ENCODE peak calls at places on chromosomes 16 and 17, in five cellular contexts. M is endothelial cell of umbilical vein, R is HCT116, H is spleen, J is stomach. L is an unnamed sample. For H3K4me1, the result is how much of the 10 kb centered on the place peaks cover.

GRCh38 chr16:85602831-85603755 is 10.0 kb upstream of the GSE1 start:
- DNase-seq in M (no peak), R (no peak), H (no peak), J (peak), L (no peak)

GRCh38 chr17:336110-337021 is 16.2 kb downstream of the RPH3AL start:
- DNase-seq in M (peak), R (no peak), H (peak), J (peak), L (peak)

GRCh38 chr17:80125656-80126448 is 21.1 kb downstream of the EIF4A3 start:
- DNase-seq in M (no peak), R (no peak), H (no peak), J (peak), L (no peak)

GRCh38 chr16:87956771-87957279 is 5.6 kb downstream of the BANP start:
- DNase-seq in M (peak), R (no peak), H (no peak), J (no peak), L (no peak)

GRCh38 chr16:29699324-29700219 is 20.6 kb downstream of the QPRT start:
- DNase-seq in M (no peak), R (no peak), H (peak), J (no peak), L (no peak)

GRCh38 chr17:31136319-31136718 is 41.5 kb downstream of the NF1 start:
- DNase-seq in M (no peak), R (no peak), H (no peak), J (no peak), L (no peak)

GRCh38 chr16:82761236-82761635 is 134.5 kb downstream of the CDH13 start:
- DNase-seq in M (peak), R (no peak), H (no peak), J (peak), L (peak)

GRCh38 chr17:41524261-41524660 is 3.8 kb downstream of the KRT19 start:
- DNase-seq in M (no peak), R (no peak), H (no peak), J (no peak), L (no peak)

GRCh38 chr17:29400818-29401217 is 10.7 kb downstream of the TAOK1 start:
- DNase-seq in M (no peak), R (no peak), H (no peak), J (no peak), L (no peak)

GRCh38 chr16:17342031-17342430 is 128.7 kb downstream of the XYLT1 start:
- DNase-seq in M (no peak), R (no peak), H (no peak), J (no peak), L (no peak)

GRCh38 chr17:51238253-51238887 is 21.5 kb downstream of the MBTD1 start:
- DNase-seq in M (peak), R (no peak), H (no peak), J (no peak), L (no peak)

GRCh38 chr16:78501744-78502143 is 402.3 kb downstream of the WWOX start:
- DNase-seq in M (no peak), R (no peak), H (no peak), J (no peak), L (no peak)

GRCh38 chr16:78500659-78501226 is 401.3 kb downstream of the WWOX start:
- DNase-seq in M (no peak), R (no peak), H (no peak), J (no peak), L (no peak)

GRCh38 chr16:78504391-78504945 is 405.0 kb downstream of the WWOX start:
- DNase-seq in M (no peak), R (no peak), H (no peak), J (peak), L (peak)

GRCh38 chr16:78505544-78506371 is 406.3 kb downstream of the WWOX start:
- DNase-seq in M (no peak), R (no peak), H (no peak), J (peak), L (peak)

DNA sequence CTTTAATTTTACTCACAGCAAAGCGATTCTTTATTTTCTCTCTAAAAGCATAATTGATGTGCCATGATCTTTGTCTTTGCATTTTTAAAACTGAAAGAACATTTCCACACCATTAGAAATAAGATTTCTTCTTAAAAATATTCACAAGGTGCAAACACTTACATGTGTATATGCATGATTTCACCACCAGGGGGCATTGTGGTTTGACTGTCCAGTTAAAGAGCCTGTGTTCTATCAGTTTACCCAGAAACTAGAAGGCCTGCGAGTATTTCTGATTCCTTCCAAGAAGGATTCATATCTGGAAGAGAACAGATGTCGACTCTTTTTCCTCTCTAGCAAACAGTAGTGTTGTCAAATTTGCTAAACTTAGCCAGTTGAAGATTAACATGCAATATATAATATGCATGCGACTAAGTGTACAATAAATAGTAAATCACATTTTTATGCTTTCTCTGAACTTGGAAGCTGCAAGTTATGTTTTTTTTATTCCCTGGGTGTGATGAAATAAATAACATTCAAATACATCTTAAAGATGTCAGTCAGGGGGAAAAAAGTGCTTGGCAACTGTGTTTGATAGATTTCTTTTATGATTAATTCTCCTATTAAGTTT is 404.2 kb downstream of the WWOX start:
- DNase-seq in M (peak), R (peak), H (no peak), J (peak), L (peak)
- H3K4me1 ChIP-seq in M (under half), R (under half), H (under half), J (under half), L (under half)

DNA sequence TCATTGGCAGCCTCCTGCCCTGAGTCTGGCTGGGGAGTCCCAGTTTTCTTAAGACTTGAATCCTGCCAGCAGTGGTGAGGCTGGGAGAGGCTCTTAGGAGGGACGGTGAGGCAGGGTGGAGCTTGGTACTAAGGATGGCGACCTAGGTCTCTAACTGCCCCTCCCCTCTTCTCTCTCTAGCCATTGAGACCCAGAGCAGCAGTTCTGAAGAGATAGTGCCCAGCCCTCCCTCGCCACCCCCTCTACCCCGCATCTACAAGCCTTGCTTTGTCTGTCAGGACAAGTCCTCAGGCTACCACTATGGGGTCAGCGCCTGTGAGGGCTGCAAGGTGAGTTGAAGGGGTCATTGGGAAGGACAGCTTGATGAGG is 16.4 kb downstream of the GJD3 start:
- DNase-seq in M (no peak), R (no peak), H (peak), J (no peak), L (no peak)
- TF ChIP-seq POLR2AphosphoS5 in M (no peak), R (no peak), H (no peak), J (no peak), L (no peak)

GRCh38 chr17:6455321-6455705 is 11.1 kb downstream of the PIMREG start:
- DNase-seq in M (no peak), R (no peak), H (peak), J (peak), L (peak)
- H3K4me3 ChIP-seq in M (no peak), R (no peak), H (peak), J (peak), L (peak)

DNA sequence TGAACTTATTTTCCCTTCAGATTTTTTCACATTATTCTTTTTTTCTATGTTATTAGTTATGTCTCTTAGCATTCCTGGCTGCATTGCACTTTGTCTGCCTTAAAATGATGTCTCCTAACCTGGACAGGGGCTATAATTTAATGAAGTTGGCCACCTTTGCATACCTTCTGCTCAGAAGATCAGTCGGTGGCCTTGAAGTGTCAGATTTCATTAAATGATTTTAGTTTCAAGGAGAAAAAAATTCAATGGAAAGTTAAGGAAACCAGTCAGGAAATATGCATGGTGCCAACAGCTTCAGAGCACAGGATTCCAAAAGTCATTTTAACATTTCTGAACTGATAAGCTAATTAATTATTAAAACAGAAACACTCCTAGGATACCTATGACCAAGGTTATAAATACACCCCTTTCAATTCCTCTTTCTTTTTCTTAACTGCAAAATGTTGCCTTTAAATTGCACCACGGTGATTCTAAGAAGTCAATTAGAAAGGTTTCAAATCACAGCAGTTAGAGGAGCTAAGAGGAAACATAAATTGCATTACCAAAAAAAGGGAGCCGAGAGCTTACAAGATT is 533.4 kb downstream of the KCNJ2 start:
- DNase-seq in M (no peak), R (no peak), H (no peak), J (no peak), L (no peak)
- H3K4me1 ChIP-seq in M (under half), R (under half), H (under half), J (under half), L (under half)

DNA sequence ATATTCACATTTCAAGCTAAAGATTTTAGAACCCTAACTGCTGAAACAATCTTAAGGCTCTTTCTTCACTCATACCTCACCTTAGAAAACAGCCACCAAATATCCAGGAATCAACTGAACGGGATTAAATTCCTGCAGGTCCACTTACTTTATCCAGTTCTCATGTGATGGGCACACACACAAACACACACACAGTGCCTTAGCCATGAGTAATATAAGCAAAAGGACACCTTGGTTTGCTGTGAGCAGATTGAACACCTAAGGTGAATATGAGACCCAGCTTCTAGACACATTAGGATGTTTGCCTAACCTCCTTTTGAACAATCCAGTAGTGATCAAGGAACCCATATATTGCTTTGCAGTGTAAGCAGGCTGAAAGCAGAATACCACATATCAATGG is 81.5 kb downstream of the TUBD1 start:
- DNase-seq in M (no peak), R (no peak), H (no peak), J (no peak), L (no peak)
- TF ChIP-seq POLR2AphosphoS5 in M (no peak), R (no peak), H (no peak), J (no peak), L (no peak)

GRCh38 chr16:50549561-50549915 is 1.3 kb downstream of the NKD1 start:
- DNase-seq in M (no peak), R (no peak), H (no peak), J (no peak), L (no peak)
- H3K4me3 ChIP-seq in M (no peak), R (no peak), H (no peak), J (peak), L (no peak)

L was measured in transverse colon.